ENCODE peak calls at places on chromosomes 6 and 20, in eight cellular contexts. O is RWPE1, H is upper lobe of right lung, L is nephron progenitor cell, G is osteoblast, V is tibial nerve, T is astrocyte of the spinal cord, P is upper lobe of left lung. K is an unnamed sample.
A peak's percentile ranks its signal among the peaks of the same experiment; 100 is the strongest.

GRCh38 chr20:3312940-3313656 is 74.1 kb upstream of the SLC4A11 start:
- DNase-seq in H (no peak), P (peak; percentile 45), G (peak; percentile 73), V (no peak), O (peak; percentile 45), T (peak; percentile 53), L (no peak), K (no peak)

GRCh38 chr20:63191400-63191799 is 24.5 kb downstream of the YTHDF1 start:
- DNase-seq in P (no peak), T (no peak), H (no peak), V (no peak), O (peak; percentile 96), G (peak; percentile 85), L (no peak), K (no peak)

GRCh38 chr6:152223622-152224021 is 413.5 kb downstream of the SYNE1 start:
- DNase-seq in L (peak; percentile 42), T (no peak), H (no peak), P (no peak), G (no peak), O (no peak), V (no peak), K (no peak)

GRCh38 chr6:168091381-168092264 is 12.6 kb upstream of the FRMD1 start:
- DNase-seq in G (no peak), P (no peak), V (no peak), L (no peak), H (no peak), O (no peak), T (no peak), K (no peak)

GRCh38 chr6:139060332-139060731 is 31.8 kb downstream of the ABRACL start:
- DNase-seq in T (peak; percentile 88), O (peak; percentile 12), G (peak; percentile 64), V (no peak), H (no peak), L (no peak), P (no peak), K (no peak)

GRCh38 chr6:41730531-41731436 is 4.6 kb downstream of the TFEB start:
- DNase-seq in P (no peak), T (no peak), G (peak; percentile 85), L (no peak), O (no peak), H (peak; percentile 32), V (no peak), K (no peak)

GRCh38 chr6:113184291-113184690 is 672.9 kb upstream of the MARCKS start:
- DNase-seq in V (no peak), P (no peak), O (no peak), G (peak; percentile 29), L (no peak), H (no peak), T (peak; percentile 90), K (no peak)

GRCh38 chr20:20184149-20184548 is 131.8 kb downstream of the CFAP61 start:
- DNase-seq in P (no peak), O (no peak), G (no peak), T (no peak), H (no peak), L (no peak), V (no peak), K (no peak)

GRCh38 chr20:40082436-40082835 is 606.6 kb downstream of the MAFB start:
- DNase-seq in T (no peak), G (no peak), L (no peak), O (no peak), H (no peak), P (no peak), V (no peak), K (no peak)

GRCh38 chr6:30682181-30683117 is 4.0 kb downstream of the PPP1R18 start:
- DNase-seq in L (peak; percentile 33), O (peak; percentile 68), P (peak; percentile 90), T (peak; percentile 94), V (peak; percentile 61), H (peak; percentile 92), G (peak; percentile 93), K (no peak)

GRCh38 chr20:40812415-40813212 is 123.6 kb upstream of the MAFB start:
- DNase-seq in V (no peak), G (peak; percentile 77), P (no peak), T (no peak), L (no peak), H (no peak), O (peak; percentile 32), K (no peak)

GRCh38 chr20:21577551-21577950 is 63.7 kb upstream of the NKX2-2 start:
- DNase-seq in H (no peak), V (no peak), G (no peak), T (no peak), O (no peak), P (no peak), L (no peak), K (no peak)

GRCh38 chr6:157210954-157211353 is 112.4 kb downstream of the TMEM242 start:
- DNase-seq in T (no peak), G (no peak), P (no peak), H (no peak), V (no peak), O (no peak), L (no peak), K (no peak)

GRCh38 chr6:37177083-37177949 is 7.4 kb downstream of the PIM1 start:
- DNase-seq in H (no peak), P (no peak), L (no peak), G (peak; percentile 48), T (no peak), O (no peak), V (no peak), K (no peak)

GRCh38 chr6:37673436-37673835 is 24.2 kb downstream of the MDGA1 start:
- DNase-seq in P (no peak), L (no peak), T (no peak), V (no peak), G (peak; percentile 69), H (no peak), O (no peak), K (no peak)

GRCh38 chr6:44851176-44851575 is 463.7 kb downstream of the CDC5L start:
- DNase-seq in V (no peak), L (no peak), T (peak; percentile 52), O (no peak), G (peak; percentile 37), P (no peak), H (no peak), K (no peak)

DNA sequence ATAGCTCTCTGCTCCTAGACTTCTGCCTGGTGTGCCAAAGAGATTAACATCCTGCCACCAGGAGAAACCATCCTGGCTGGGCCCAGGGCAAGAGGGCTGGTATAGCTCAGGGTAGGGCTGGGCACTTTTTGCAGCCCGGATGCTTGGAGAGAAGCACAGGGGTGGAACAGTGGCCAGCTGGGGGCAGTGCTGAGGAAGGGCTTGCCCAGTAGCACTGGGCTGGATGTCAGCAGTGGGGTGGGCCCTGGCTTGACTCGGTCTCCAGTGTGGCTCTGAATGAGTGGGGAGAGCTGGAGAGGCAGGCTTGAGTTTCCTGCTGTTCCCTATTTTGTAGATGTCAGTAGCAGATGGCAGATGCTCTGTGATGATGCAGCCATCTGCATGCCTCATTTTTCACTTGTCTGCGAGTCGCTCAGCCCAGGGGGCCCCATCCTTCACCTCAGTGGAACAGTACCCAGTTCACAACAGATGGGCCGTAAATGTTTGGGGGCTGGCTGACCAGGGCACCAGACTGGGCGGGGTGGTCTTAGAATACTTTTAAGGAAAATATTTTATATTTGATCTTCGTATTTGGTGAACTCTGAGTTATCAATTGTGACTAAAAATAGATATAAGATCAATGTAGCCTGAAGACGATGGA is 56.4 kb upstream of the TULP1 start:
- DNase-seq in H (peak; percentile 72), G (no peak), L (peak; percentile 21), O (no peak), V (peak; percentile 46), T (peak; percentile 24), P (peak; percentile 35), K (no peak)
- TF ChIP-seq CTCF in H (peak; percentile 41), G (peak; percentile 51), L (peak; percentile 19), O (peak; percentile 9), V (peak; percentile 51), T (peak; percentile 70), P (peak; percentile 17), K (peak; percentile 25)

GRCh38 chr6:3278691-3279090 is 19.9 kb downstream of the PSMG4 start:
- DNase-seq in O (no peak), V (no peak), H (no peak), P (no peak), G (peak; percentile 44), L (no peak), T (no peak), K (no peak)
- TF ChIP-seq CTCF in O (no peak), V (no peak), H (no peak), P (no peak), G (no peak), L (no peak), T (no peak), K (no peak)

GRCh38 chr20:33259371-33259770 is 23.6 kb downstream of the BPIFA1 start:
- DNase-seq in H (no peak), O (no peak), V (no peak), L (no peak), G (no peak), T (no peak), P (no peak), K (no peak)

GRCh38 chr20:33261465-33261864 is 21.5 kb upstream of the BPIFB1 start:
- DNase-seq in T (no peak), H (no peak), P (no peak), V (no peak), O (no peak), L (no peak), G (no peak), K (no peak)

GRCh38 chr20:33263784-33264183 is 19.2 kb upstream of the BPIFB1 start:
- DNase-seq in T (no peak), P (no peak), O (no peak), V (no peak), L (no peak), G (no peak), H (no peak), K (no peak)

GRCh38 chr20:33267691-33268090 is 15.3 kb upstream of the BPIFB1 start:
- DNase-seq in H (no peak), T (no peak), O (no peak), L (no peak), V (no peak), P (no peak), G (no peak), K (no peak)

GRCh38 chr20:33262658-33263065 is 20.4 kb upstream of the BPIFB1 start:
- DNase-seq in T (peak; percentile 37), O (peak; percentile 60), G (no peak), V (no peak), H (no peak), P (peak; percentile 40), L (peak; percentile 51), K (peak; percentile 47)
- TF ChIP-seq CTCF in T (peak; percentile 75), O (peak; percentile 71), G (peak; percentile 85), V (peak; percentile 38), H (peak; percentile 45), P (no peak), L (peak; percentile 75), K (peak; percentile 93)

DNA sequence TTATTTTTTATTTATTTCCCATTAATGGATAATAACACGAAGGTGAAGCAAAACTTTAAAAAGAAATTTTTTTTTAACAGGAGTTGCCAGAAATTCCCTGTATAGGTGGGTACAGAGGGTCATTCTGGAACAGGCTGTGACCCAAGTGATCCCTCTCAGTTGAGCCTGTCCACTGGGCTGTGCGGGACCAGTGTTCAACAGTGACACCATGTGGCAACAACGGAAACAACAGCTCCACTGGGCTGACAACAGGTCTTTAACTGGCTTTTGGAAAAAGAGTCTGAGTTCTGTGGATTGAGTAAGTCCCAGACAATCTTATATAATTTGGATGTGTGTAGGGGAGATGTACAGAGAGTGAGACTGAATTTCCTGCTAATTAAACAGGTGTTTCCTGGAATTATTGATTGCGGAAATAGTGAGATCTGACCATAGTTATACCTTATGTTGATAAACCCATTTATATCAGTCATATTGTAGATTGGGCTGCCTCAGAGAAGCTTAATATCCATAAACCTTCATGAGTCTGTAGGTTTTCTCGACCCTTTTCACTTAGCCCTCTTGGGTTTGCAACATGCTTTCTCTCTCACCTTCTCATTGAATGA is 17.6 kb downstream of the KIAA1755 start:
- DNase-seq in H (peak; percentile 7), T (no peak), V (no peak), P (no peak), L (peak; percentile 26), O (no peak), G (no peak), K (no peak)
- TF ChIP-seq CTCF in H (peak; percentile 22), T (peak; percentile 52), V (no peak), P (no peak), L (peak; percentile 48), O (peak; percentile 48), G (peak; percentile 46), K (peak; percentile 51)

K was measured in progenitor cell of endocrine pancreas.